ENCODE peak calls at places on chromosome 9, in four cellular contexts. O is CD8-positive, alpha-beta T cell; R is body of pancreas; F is HCT116. C is an unnamed sample.

GRCh38 chr9:27377147-27377807 is 80.3 kb upstream of the EQTN start:
- DNase-seq in O (no peak), R (no peak), F (no peak), C (peak)

GRCh38 chr9:126532019-126532462 is 81.7 kb upstream of the LMX1B start:
- DNase-seq in O (no peak), R (no peak), F (no peak), C (peak)

GRCh38 chr9:80867731-80868130 is 821.6 kb downstream of the TLE1 start:
- DNase-seq in O (no peak), R (no peak), F (no peak), C (no peak)

GRCh38 chr9:91746357-91746756 is 203.7 kb downstream of the ROR2 start:
- DNase-seq in O (no peak), R (no peak), F (no peak), C (no peak)

GRCh38 chr9:129138476-129139232 is 27.4 kb downstream of the PTPA start:
- DNase-seq in O (no peak), R (peak), F (no peak), C (no peak)

GRCh38 chr9:116061546-116062205 is 91.9 kb upstream of the PAPPA start:
- DNase-seq in O (no peak), R (no peak), F (no peak), C (no peak)

GRCh38 chr9:129225815-129226214 is 47.8 kb upstream of the IER5L start:
- DNase-seq in O (peak), R (peak), F (no peak), C (peak)

GRCh38 chr9:84478996-84479395 is 138.4 kb upstream of the SLC28A3 start:
- DNase-seq in O (no peak), R (no peak), F (no peak), C (no peak)

GRCh38 chr9:70036641-70037040 is 7.0 kb upstream of the MAMDC2 start:
- DNase-seq in O (no peak), R (no peak), F (no peak), C (no peak)

GRCh38 chr9:90880669-90881068 is 79.0 kb downstream of the SYK start:
- DNase-seq in O (no peak), R (no peak), F (no peak), C (no peak)

GRCh38 chr9:107484117-107484723 is 5.3 kb downstream of the KLF4 start:
- DNase-seq in O (no peak), R (peak), F (peak), C (peak)

GRCh38 chr9:14396171-14396570 is 82.2 kb upstream of the NFIB start:
- DNase-seq in O (no peak), R (no peak), F (no peak), C (peak)

GRCh38 chr9:69748304-69748703 is 11.5 kb downstream of the PTAR1 start:
- DNase-seq in O (no peak), R (no peak), F (no peak), C (no peak)

GRCh38 chr9:37338218-37338617 is 84.3 kb upstream of the GRHPR start:
- DNase-seq in O (no peak), R (no peak), F (no peak), C (no peak)

GRCh38 chr9:126638571-126639132 is 24.9 kb downstream of the LMX1B start:
- DNase-seq in O (no peak), R (peak), F (no peak), C (no peak)

GRCh38 chr9:33329996-33330395 is 39.7 kb downstream of the NFX1 start:
- DNase-seq in O (no peak), R (no peak), F (no peak), C (no peak)

GRCh38 chr9:107620801-107621200 is 131.2 kb upstream of the KLF4 start:
- DNase-seq in O (no peak), R (peak), F (no peak), C (no peak)

GRCh38 chr9:34086889-34087288 is 38.2 kb upstream of the UBAP2 start:
- DNase-seq in O (no peak), R (no peak), F (no peak), C (no peak)

GRCh38 chr9:27602954-27603353 is 29.7 kb upstream of the C9orf72 start:
- DNase-seq in O (no peak), R (no peak), F (no peak), C (no peak)

GRCh38 chr9:126965077-126965476 is 50.5 kb downstream of the RALGPS1 start:
- DNase-seq in O (no peak), R (no peak), F (no peak), C (no peak)

GRCh38 chr9:2321523-2322148 is 300.0 kb upstream of the VLDLR start:
- DNase-seq in O (no peak), R (no peak), F (no peak), C (no peak)

GRCh38 chr9:104301770-104302169 is 202.3 kb upstream of the OR13F1 start:
- DNase-seq in O (no peak), R (no peak), F (no peak), C (no peak)

GRCh38 chr9:26833792-26834191 is 58.8 kb downstream of the CAAP1 start:
- DNase-seq in O (no peak), R (no peak), F (no peak), C (peak)

GRCh38 chr9:116792271-116792670 is 105.2 kb downstream of the TRIM32 start:
- DNase-seq in O (no peak), R (no peak), F (no peak), C (no peak)

GRCh38 chr9:129291041-129291501 is 113.0 kb upstream of the IER5L start:
- DNase-seq in O (no peak), R (no peak), F (no peak), C (no peak)

GRCh38 chr9:93673271-93673843 is 97.0 kb downstream of the PHF2 start:
- DNase-seq in O (no peak), R (peak), F (no peak), C (peak)

GRCh38 chr9:130664191-130665028 is at the start of gene PRDM12:
- DNase-seq in O (no peak), R (no peak), F (no peak), C (peak)
- H3K4me3 ChIP-seq in O (peak), R (no peak), F (no peak), C (peak)

DNA sequence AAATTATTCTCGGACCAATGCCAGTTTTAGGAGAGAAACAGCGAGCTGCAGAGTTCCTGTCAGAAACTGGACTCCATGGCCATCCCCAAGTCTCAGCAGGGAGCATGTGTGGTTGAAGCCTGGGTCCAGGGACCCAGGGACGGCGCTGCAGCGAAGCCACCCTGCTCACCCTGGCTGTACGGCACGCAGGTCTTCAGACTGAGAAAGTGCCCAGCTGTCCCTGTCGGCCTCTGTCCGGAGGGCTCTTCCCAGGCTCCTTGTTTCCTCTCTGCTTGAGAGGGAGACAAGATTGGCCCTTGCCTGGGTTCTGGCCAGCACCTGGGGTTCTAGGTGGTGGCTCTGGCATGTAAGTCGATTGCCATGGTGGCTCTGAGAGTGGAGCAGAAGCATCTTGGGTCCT is 26.9 kb downstream of the PTGES2 start:
- DNase-seq in O (no peak), R (peak), F (no peak), C (no peak)
- H3K4me3 ChIP-seq in O (no peak), R (peak), F (no peak), C (no peak)

GRCh38 chr9:136695955-136696354 is 8.7 kb upstream of the AGPAT2 start:
- DNase-seq in O (no peak), R (peak), F (no peak), C (peak)

GRCh38 chr9:136696502-136696901 is 9.2 kb upstream of the AGPAT2 start:
- DNase-seq in O (no peak), R (peak), F (no peak), C (peak)

GRCh38 chr9:136697146-136697820 is 10.0 kb upstream of the AGPAT2 start:
- DNase-seq in O (no peak), R (peak), F (no peak), C (no peak)

GRCh38 chr9:136698681-136699246 is 11.5 kb upstream of the AGPAT2 start:
- DNase-seq in O (no peak), R (no peak), F (no peak), C (no peak)

DNA sequence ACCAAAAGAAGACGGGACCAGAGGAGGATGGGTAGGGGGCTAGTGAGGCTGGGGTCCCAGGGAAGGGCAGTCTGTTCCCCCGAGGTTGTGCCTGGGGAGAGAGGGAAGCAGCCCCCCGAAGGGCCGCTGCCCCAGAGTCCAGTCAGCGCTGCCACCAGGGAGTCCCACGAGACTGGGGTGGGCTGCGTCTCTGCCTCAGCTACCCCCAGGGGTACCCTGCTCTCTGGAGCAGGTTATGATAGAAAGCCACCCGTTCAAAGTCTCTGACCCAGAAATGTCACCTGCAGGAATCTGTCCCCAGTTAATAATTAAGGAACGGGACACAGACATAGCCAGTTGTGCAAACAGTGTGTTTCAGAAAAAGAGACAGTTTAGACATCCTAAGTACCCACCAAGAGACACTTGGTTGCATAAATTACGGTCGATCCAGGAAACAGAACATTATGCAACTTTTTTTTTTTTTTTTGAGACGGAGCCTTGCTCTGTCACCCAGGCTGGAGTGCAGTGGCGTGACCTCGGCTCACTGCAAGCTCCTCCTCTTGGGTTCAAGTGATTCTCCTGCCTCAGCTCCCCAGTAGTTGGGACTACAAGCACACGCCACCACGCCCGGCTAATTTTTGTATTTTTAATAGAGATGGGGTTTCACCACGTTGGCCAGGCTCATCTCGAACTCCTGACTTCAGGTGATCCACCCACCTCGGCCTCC is 10.7 kb upstream of the AGPAT2 start:
- DNase-seq in O (no peak), R (peak), F (no peak), C (no peak)
- H3K4me3 ChIP-seq in O (no peak), R (no peak), F (no peak), C (no peak)

GRCh38 chr9:124813041-124813440 is 36.1 kb downstream of the OLFML2A start:
- DNase-seq in O (no peak), R (no peak), F (no peak), C (no peak)

GRCh38 chr9:124809741-124810500 is 33.0 kb downstream of the OLFML2A start:
- DNase-seq in O (no peak), R (no peak), F (no peak), C (no peak)

GRCh38 chr9:124812401-124813016 is 35.6 kb downstream of the OLFML2A start:
- DNase-seq in O (no peak), R (no peak), F (peak), C (peak)

GRCh38 chr9:124809211-124809610 is 32.3 kb downstream of the OLFML2A start:
- DNase-seq in O (no peak), R (no peak), F (no peak), C (no peak)

DNA sequence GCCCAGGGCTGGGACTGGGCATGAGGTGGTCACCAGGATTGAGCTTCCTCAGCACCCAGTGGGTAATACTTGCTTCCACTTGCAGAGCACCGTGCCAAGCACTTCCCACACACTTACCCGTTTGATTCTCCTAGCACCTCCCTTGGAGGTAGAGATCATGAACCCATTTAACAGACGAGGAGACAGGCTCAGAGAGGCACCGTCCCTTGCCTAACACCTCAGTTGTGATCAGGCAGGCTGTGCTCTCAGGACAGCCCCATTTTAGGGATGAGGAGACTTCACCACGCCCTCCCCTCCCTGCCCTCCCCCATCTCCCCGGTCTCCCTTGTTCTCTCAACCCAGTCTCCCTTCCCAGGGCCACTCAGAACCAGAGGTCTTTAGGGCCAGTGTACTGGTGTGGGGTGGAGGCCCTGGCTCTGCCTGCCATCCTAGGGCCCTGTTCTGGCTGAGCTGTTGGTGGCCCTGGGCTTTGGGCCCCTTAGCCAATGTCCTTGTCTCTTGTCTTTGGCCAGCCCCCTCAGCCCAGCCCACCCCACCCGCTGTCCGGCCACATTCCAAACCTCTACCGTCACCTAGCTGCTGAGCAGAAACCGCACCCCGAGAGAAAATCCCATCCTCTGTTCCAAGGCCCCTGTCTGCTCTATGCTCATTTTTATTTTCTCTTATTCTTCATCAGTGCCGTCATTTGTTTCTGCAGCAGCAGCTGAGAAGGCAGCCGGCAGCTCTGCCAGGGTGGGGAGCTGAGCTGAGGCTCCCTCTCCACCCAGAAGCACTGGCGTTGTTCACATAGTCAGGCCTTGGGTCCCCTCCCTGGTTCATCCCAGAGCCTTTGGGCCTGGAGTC is 33.8 kb downstream of the OLFML2A start:
- DNase-seq in O (no peak), R (peak), F (peak), C (peak)
- H3K4me3 ChIP-seq in O (no peak), R (no peak), F (peak), C (no peak)

GRCh38 chr9:109167716-109168115 is 667 bp upstream of the FRRS1L start:
- DNase-seq in O (no peak), R (no peak), F (no peak), C (no peak)

GRCh38 chr9:109166171-109166770 is 778 bp downstream of the FRRS1L start:
- DNase-seq in O (no peak), R (no peak), F (no peak), C (no peak)

GRCh38 chr9:109164040-109164439 is 3.0 kb downstream of the FRRS1L start:
- DNase-seq in O (no peak), R (no peak), F (no peak), C (no peak)

GRCh38 chr9:109168170-109168569 is 1.1 kb upstream of the FRRS1L start:
- DNase-seq in O (no peak), R (no peak), F (no peak), C (no peak)

GRCh38 chr9:109166771-109167601 is at the start of gene FRRS1L:
- DNase-seq in O (no peak), R (peak), F (no peak), C (no peak)
- H3K4me3 ChIP-seq in O (no peak), R (no peak), F (no peak), C (no peak)

DNA sequence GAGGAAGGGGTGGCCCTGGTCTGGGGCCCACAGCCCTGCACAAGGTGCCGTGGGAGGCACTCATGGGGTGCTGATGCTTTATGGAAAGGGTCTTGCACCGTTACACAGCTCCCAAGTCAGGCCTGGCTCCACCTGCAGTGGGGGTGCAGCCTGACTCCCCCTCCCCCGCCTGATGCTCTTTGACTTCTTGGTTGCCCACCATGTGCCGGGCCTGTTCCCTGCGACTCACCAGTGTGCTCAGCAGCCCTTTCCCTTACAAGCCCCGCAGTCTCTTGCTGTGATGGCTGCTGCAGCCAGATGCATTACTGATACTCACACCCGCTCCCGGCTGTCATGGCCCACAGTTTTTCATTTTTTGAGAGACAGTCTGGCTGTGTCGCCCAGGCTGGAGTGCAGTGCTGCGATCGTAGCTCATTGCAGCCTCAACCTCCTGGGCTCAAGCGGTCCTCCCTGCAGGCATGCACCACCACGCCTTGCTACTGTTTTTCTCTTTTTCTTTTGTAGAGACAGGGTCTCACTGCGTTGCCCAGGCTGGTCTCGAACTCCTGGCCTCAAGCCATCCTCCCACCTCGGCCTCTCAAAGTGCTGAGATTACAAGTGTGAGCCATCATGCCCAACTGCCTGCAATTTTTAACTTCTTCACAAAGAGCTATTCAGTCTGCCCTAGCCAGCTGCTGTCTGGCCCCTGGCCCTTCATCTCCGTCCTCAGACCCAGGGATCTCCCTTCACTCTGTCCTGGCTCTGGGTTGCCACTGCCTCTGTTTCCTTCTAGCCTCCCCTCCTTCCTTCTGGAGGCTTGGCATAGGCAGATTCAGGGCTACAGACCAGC is 109.5 kb downstream of the RXRA start:
- DNase-seq in O (no peak), R (no peak), F (no peak), C (peak)
- H3K4me3 ChIP-seq in O (no peak), R (no peak), F (no peak), C (no peak)

DNA sequence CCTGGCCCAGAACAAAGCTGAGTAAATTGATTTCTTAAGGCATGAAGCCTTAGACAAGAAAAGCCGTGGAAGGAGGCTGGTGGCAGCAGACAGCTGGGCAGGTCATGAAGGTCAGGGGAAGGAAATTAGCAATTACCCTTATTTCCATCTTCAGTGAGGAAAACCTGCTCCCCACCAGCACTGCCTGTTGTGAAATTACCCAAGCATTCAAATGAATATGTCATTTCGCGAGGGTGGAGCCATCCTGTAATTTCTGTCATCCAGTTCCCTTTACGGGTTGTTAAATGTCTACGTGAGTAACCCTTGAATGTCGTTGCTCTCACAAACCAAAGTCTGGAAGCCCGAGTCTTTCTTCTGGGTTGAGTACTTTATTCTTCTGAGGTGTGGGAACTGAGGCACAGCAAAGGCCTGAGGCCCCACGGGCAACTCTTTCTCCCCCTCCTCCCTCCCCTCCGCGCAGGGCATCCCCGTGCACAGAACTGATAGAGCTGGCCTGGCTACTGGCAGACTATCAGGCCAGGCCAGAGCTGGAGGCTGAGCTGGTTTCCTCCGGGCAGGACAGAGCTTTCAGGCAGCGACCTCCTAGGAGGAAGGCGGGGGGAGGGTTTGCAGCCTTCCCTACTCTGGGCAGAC is 22.0 kb upstream of the AK3 start:
- DNase-seq in O (no peak), R (no peak), F (no peak), C (peak)
- H3K4me3 ChIP-seq in O (no peak), R (no peak), F (no peak), C (peak)

GRCh38 chr9:212265-212664 is 2.4 kb upstream of the DOCK8 start:
- DNase-seq in O (no peak), R (no peak), F (no peak), C (no peak)

GRCh38 chr9:214488-215448 is at the start of gene DOCK8:
- DNase-seq in O (peak), R (peak), F (peak), C (peak)

GRCh38 chr9:211557-211956 is 3.1 kb upstream of the DOCK8 start:
- DNase-seq in O (no peak), R (peak), F (no peak), C (no peak)

GRCh38 chr9:219670-220365 is 5.2 kb downstream of the DOCK8 start:
- DNase-seq in O (no peak), R (no peak), F (no peak), C (no peak)

DNA sequence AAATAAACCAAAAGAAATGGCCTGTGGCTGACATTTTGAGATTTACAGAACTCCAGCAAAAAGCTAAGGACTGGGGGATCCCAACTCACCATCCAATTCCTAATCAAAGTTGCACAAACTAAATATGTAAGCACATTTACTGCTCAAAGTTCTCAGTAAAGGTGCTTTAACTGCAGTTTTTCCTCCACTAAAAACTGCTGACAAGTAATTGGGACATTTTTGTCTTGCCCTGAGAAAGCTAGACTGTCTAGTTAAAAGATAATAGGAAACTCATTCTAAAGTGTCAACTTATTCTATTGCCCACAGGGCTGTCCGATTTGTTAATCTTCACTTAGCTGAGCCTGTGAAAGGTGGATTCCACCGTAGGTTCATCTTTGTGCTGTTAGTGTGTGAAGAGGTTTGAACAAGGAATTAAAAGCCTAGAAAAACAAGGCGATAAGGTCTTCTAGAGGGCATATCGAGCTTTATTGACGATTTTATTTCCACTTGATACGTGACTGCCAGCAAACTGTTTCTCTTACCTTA is 1.0 kb downstream of the DOCK8 start:
- DNase-seq in O (no peak), R (no peak), F (no peak), C (no peak)
- H3K4me3 ChIP-seq in O (peak), R (peak), F (no peak), C (peak)

C was measured in SJCRH30.